ENCODE peak calls at places on chromosomes 11 and 22, in four cellular contexts. S, M, K and L are unnamed samples.

GRCh38 chr11:3058753-3059664 is 1.8 kb upstream of the CARS1 start:
- DNase-seq in S (no peak), M (peak), K (peak), L (peak)

GRCh38 chr22:47174671-47175111 is 412.2 kb downstream of the TBC1D22A start:
- DNase-seq in S (no peak), M (no peak), K (no peak), L (no peak)

GRCh38 chr11:118924591-118925585 is 838 bp downstream of the BCL9L start:
- DNase-seq in S (no peak), M (no peak), K (peak), L (peak)

GRCh38 chr11:119490253-119491006 is 67.5 kb upstream of the THY1 start:
- DNase-seq in S (no peak), M (no peak), K (no peak), L (no peak)

GRCh38 chr11:124285610-124286344 is 28.0 kb downstream of the OR8D1 start:
- DNase-seq in S (no peak), M (no peak), K (no peak), L (peak)

GRCh38 chr11:133163463-133164419 is 368.6 kb downstream of the OPCML start:
- DNase-seq in S (no peak), M (peak), K (peak), L (no peak)

GRCh38 chr22:38850941-38851849 is 7.4 kb upstream of the NPTXR start:
- DNase-seq in S (peak), M (no peak), K (peak), L (no peak)

GRCh38 chr11:12478743-12479142 is 101.4 kb downstream of the PARVA start:
- DNase-seq in S (no peak), M (peak), K (no peak), L (no peak)

GRCh38 chr11:46149342-46149741 is 28.1 kb upstream of the PHF21A start:
- DNase-seq in S (no peak), M (no peak), K (no peak), L (no peak)

GRCh38 chr11:128948583-128948982 is 5.9 kb upstream of the TP53AIP1 start:
- DNase-seq in S (no peak), M (no peak), K (no peak), L (peak)

GRCh38 chr11:84316866-84317560 is 1030.8 kb upstream of the CCDC90B start:
- DNase-seq in S (no peak), M (no peak), K (no peak), L (no peak)

GRCh38 chr11:9206496-9206895 is 58.7 kb downstream of the DENND5A start:
- DNase-seq in S (no peak), M (no peak), K (no peak), L (no peak)

GRCh38 chr11:1161410-1162152 is 3.8 kb downstream of the MUC5AC start:
- DNase-seq in S (no peak), M (no peak), K (no peak), L (no peak)

GRCh38 chr22:28222976-28223375 is 303.9 kb upstream of the PITPNB start:
- DNase-seq in S (no peak), M (no peak), K (no peak), L (no peak)

GRCh38 chr22:49140921-49141680 is 686.6 kb downstream of the BRD1 start:
- DNase-seq in S (no peak), M (no peak), K (no peak), L (no peak)

GRCh38 chr11:2769779-2770555 is 70.2 kb upstream of the KCNQ1OT1 start:
- DNase-seq in S (no peak), M (no peak), K (no peak), L (no peak)

GRCh38 chr22:40123387-40123786 is 54.3 kb upstream of the TNRC6B start:
- DNase-seq in S (no peak), M (no peak), K (peak), L (no peak)

GRCh38 chr11:35809561-35809960 is 134.3 kb upstream of the LDLRAD3 start:
- DNase-seq in S (no peak), M (no peak), K (no peak), L (no peak)

GRCh38 chr11:78255919-78256318 is 67.2 kb downstream of the USP35 start:
- DNase-seq in S (no peak), M (no peak), K (no peak), L (no peak)

GRCh38 chr11:73124796-73125195 is 17.3 kb downstream of the FCHSD2 start:
- DNase-seq in S (no peak), M (no peak), K (no peak), L (no peak)

GRCh38 chr11:46427364-46427763 is 35.8 kb upstream of the CHRM4 start:
- DNase-seq in S (no peak), M (no peak), K (peak), L (no peak)

GRCh38 chr11:6127881-6128280 is 20.4 kb downstream of the OR56B4 start:
- DNase-seq in S (no peak), M (no peak), K (no peak), L (peak)

GRCh38 chr11:112219476-112220232 is 6.6 kb upstream of the PTS start:
- DNase-seq in S (peak), M (peak), K (peak), L (peak)

GRCh38 chr11:112652786-112653390 is 308.3 kb upstream of the NCAM1 start:
- DNase-seq in S (no peak), M (no peak), K (no peak), L (no peak)

GRCh38 chr11:69642913-69643632 is 2.1 kb downstream of the CCND1 start:
- DNase-seq in S (no peak), M (peak), K (peak), L (peak)

GRCh38 chr11:61516675-61517516 is 8.3 kb downstream of the LRRC10B start:
- DNase-seq in S (no peak), M (peak), K (peak), L (peak)

GRCh38 chr11:794766-795637 is 3.1 kb downstream of the SLC25A22 start:
- DNase-seq in S (no peak), M (no peak), K (no peak), L (no peak)

GRCh38 chr22:39522567-39523300 is 2.4 kb downstream of the ATF4 start:
- DNase-seq in S (no peak), M (no peak), K (no peak), L (peak)

GRCh38 chr22:46067159-46068111 is 82.9 kb upstream of the PPARA start:
- DNase-seq in S (no peak), M (no peak), K (no peak), L (peak)

GRCh38 chr11:130462101-130462885 is 13.8 kb downstream of the ADAMTS15 start:
- DNase-seq in S (no peak), M (no peak), K (no peak), L (no peak)

GRCh38 chr11:74427377-74427776 is 29.1 kb upstream of the PGM2L1 start:
- DNase-seq in S (no peak), M (no peak), K (no peak), L (peak)

GRCh38 chr11:76626921-76627391 is 43.6 kb downstream of the LRRC32 start:
- DNase-seq in S (no peak), M (no peak), K (no peak), L (no peak)
- TF ChIP-seq POLR2AphosphoS5 in S (no peak), M (no peak), K (no peak), L (no peak)

DNA sequence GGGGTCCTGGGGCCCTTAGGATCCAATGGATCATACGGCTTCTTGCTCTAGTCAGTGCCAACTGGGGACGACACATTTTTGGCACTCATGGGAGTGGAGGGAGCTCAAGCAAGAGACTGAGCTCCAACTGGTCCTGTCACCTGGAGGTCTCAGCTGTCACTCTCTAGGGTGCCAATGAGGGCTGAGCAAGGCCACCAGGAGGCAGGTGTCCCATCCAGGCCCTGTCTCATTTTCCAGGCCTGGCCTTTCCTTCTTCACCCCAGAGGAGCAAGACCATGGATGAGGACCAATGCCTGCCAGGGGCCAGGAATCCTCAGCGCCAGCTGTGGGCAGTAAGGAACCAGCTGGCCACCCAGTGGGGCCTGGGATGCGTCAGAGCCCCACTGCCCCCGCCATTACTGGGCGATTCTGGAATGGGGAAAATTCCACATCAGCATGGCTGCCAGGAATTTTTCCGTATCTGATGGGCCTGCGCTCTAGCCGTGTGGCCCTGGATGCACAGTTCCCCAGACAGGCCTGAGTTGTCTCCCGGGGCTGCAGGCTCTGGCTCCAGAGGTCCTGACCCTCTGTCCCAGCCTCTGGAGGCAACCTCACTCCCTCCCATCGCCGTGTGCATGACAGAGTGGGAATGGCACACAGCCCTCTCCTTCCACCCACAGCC is 676 bp upstream of the GAL3ST1 start:
- DNase-seq in S (no peak), M (no peak), K (no peak), L (no peak)
- H3K4me2 ChIP-seq in S (no peak), M (peak), K (no peak), L (no peak)

DNA sequence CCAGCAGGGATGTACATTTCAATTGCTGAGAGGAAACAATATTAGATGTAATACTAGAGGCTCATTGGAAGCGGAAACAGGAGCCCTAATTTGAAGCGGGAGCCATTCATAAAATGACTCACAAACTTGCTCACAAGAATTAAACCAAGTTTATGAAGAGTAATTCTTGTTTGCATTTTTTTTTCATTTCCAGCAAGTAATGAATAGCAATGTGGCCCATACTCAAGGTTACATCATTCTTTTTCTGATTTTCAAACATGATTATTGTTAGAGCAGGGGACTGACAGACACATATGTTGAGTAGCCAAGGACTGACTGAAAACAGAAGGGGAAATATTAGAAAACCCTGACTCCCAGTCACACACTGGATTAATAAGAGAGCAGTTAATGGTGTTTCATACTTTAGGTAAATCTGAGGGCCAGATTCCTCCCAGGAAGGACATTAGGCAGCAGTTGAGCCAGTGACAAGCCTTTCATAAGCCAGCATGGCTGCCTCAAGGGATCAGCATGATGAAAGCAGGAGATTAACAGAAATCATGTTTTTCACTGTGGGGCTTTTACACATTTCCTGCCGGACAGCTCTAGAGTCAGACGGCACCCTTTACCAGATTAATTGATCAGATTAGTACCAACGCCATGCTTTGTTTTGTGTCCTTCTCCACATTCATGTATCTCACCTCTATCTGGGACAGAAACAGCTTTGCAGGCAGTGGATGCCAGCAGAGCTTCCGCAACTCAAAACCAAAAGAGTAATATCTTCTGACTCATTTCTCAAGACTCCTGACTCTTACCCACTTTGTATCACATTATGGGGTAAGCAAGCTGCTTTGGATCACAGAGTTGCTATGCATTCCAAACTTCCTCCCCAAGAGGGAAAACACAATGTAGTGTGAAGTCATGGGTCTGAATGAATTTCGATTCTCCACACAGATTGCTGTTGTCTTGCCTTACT is 831.6 kb downstream of the KCNA4 start:
- DNase-seq in S (no peak), M (no peak), K (no peak), L (no peak)
- TF ChIP-seq POLR2AphosphoS5 in S (no peak), M (no peak), K (no peak), L (no peak)

DNA sequence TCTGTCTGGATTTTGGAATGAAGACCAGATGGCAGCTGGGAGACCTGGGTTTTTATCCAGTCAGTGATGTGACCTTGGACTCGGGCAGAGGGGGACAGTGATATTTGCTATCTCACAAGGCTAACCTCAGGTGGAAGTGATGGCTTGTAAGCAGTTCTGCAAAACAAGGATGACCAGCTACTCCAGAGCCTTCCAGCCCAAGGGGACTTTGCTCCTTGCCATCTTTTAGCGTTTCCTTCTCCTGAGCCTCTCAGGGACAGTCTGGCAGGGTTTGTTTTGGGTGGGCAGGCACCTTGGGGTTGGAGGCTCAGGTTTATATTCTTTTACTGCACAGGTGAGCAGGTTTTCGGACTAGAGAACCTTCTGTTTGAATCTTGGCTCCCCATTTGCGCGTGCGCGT is 9.5 kb upstream of the OSBP2 start:
- DNase-seq in S (no peak), M (no peak), K (no peak), L (no peak)
- H3K4me2 ChIP-seq in S (no peak), M (no peak), K (no peak), L (no peak)

DNA sequence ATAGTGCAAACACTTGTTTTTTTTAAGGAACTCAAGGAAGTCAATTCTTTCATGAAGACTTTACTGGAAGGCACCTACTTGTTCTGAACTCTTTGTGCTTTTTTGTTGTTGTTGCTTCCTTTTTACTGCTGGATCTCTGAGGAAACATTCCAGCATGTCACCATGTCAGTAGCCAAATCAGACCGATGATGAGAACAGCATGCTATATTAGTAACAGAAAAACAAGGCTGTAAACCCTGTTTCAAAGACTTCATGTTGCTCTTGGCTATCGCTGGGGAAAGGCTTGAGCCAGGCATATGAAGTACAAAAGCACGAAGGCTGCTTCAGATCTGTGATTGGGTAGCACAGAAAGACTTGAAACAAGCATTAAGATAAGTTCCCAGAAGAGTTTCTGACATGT is 125.6 kb upstream of the SLC5A12 start:
- DNase-seq in S (no peak), M (no peak), K (no peak), L (no peak)
- TF ChIP-seq POLR2AphosphoS5 in S (no peak), M (no peak), K (no peak), L (no peak)

DNA sequence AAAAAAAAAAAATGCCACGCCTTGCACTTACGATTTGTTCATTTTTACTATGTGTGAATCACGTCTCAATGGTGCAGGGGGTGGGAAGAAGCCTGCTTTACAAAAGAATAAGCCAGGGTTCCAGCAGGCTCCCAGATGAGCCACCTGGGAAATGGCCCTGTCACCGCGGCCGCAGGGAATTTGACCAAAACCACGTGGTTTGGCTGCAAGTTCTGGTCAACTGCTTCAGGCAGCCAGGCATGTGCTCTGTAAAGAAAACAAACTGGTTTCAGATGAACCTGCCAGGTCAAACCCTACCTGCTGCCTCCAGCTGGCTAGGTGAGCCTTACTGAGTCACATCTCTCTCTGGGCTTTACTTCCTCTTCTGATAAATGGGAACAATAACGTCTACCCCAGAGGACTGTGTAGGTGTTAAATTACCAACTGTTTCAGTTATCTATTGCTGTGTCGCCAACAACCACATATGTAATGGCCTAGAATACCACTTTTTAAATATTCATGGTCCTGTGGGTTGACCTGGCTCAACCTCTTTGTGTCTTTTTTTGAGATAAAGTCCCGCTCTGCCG is 30.5 kb upstream of the GCAT start:
- DNase-seq in S (peak), M (peak), K (peak), L (no peak)
- H3K4me2 ChIP-seq in S (peak), M (no peak), K (no peak), L (no peak)

DNA sequence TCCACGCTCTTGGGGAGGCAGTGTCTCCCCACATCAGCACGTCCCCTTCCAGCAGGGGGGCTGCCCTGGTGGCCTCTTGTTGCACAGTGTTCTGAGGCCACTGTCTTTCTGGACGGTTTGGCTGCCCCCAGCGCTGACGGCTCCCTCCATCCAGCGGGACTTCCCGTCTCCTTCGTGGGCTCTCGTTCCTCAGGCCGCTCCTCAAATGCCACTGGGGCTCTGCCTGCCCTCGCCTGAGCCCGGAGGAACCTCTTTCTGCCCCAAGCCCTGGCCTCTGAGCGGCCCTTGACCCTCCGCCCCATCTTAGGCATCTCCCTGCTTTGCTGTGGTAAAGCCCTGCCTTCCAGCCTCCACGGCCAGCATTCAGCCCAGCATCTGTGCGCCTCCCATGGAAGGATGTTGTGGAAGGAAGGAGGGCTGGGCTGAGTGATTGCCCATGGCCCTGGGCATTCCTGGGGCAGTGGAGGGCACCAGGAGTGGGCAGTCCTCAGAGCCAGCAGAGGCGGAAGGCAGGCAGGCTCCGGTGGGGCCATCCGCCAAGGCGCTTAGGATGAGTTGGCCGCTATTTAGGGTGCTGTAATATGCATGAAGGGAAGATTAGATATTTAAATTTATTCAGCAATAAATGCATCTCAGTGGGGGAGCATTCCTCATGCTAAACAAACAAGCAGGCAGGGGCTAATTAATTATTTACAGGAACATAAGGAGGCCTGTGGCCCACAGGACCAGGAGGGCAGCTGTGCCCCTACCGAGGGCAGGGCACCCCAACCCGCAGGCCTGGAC is 17.8 kb downstream of the OTUB1 start:
- DNase-seq in S (no peak), M (no peak), K (no peak), L (peak)
- TF ChIP-seq POLR2AphosphoS5 in S (no peak), M (no peak), K (no peak), L (no peak)

GRCh38 chr11:58740447-58740846 is 8.7 kb upstream of the GLYAT start:
- DNase-seq in S (no peak), M (no peak), K (no peak), L (no peak)

GRCh38 chr11:58741127-58741526 is 9.4 kb upstream of the GLYAT start:
- DNase-seq in S (no peak), M (no peak), K (no peak), L (no peak)

GRCh38 chr11:58742140-58742539 is 10.4 kb upstream of the GLYAT start:
- DNase-seq in S (no peak), M (no peak), K (no peak), L (no peak)

GRCh38 chr11:58742981-58743880 is 11.5 kb upstream of the GLYAT start:
- DNase-seq in S (no peak), M (no peak), K (peak), L (no peak)

GRCh38 chr11:58739725-58740430 is 8.1 kb upstream of the GLYAT start:
- DNase-seq in S (no peak), M (no peak), K (peak), L (no peak)
- H3K4me2 ChIP-seq in S (no peak), M (no peak), K (no peak), L (no peak)